ENCODE peak calls at places on chromosomes 3 and 15, in four cellular contexts. H is adrenal gland, C is left lung, V is OCI-LY7. W is an unnamed sample. For H3K4me1, the result is how much of the 10 kb centered on the place peaks cover.

GRCh38 chr3:150495563-150496168 is 50.6 kb downstream of the SERP1 start:
- DNase-seq in H (no peak), C (no peak), V (peak), W (no peak)

GRCh38 chr15:28101201-28101600 is 2.1 kb upstream of the OCA2 start:
- DNase-seq in C (no peak), V (no peak), H (no peak), W (no peak)

GRCh38 chr3:107938128-107938527 is 152.7 kb downstream of the CD47 start:
- DNase-seq in V (peak), H (no peak), C (peak), W (no peak)

GRCh38 chr3:28860307-28860706 is 420.6 kb upstream of the RBMS3 start:
- DNase-seq in C (no peak), V (no peak), H (peak), W (peak)

GRCh38 chr3:57956833-57957174 is 51.4 kb upstream of the FLNB start:
- DNase-seq in V (no peak), H (no peak), C (no peak), W (no peak)

GRCh38 chr3:192514081-192514753 is 213.1 kb downstream of the FGF12 start:
- DNase-seq in V (no peak), H (peak), C (no peak), W (no peak)

GRCh38 chr3:151630938-151631417 is 102.7 kb upstream of the AADACL2 start:
- DNase-seq in V (no peak), C (no peak), H (no peak), W (no peak)

GRCh38 chr3:170357920-170358854 is 672 bp downstream of the SKIL start:
- DNase-seq in C (peak), V (peak), H (peak), W (peak)

GRCh38 chr15:101433396-101433795 is 56.1 kb downstream of the PCSK6 start:
- DNase-seq in H (no peak), V (no peak), C (no peak), W (no peak)

GRCh38 chr3:148126962-148127361 is 570.7 kb upstream of the AGTR1 start:
- DNase-seq in C (no peak), V (no peak), H (no peak), W (no peak)

GRCh38 chr15:40534371-40534770 is 30.5 kb downstream of the CCDC32 start:
- DNase-seq in C (no peak), V (no peak), H (no peak), W (no peak)

GRCh38 chr3:23612296-23612891 is 193.4 kb upstream of the UBE2E1 start:
- DNase-seq in H (no peak), V (no peak), C (no peak), W (peak)

GRCh38 chr15:63094495-63094931 is 27.1 kb upstream of the LACTB start:
- DNase-seq in C (no peak), H (no peak), V (no peak), W (no peak)

GRCh38 chr3:89572261-89572660 is 464.8 kb downstream of the EPHA3 start:
- DNase-seq in C (no peak), V (no peak), H (no peak), W (no peak)

GRCh38 chr3:149003653-149004305 is 12.4 kb downstream of the GYG1 start:
- DNase-seq in H (no peak), C (no peak), V (peak), W (no peak)

DNA sequence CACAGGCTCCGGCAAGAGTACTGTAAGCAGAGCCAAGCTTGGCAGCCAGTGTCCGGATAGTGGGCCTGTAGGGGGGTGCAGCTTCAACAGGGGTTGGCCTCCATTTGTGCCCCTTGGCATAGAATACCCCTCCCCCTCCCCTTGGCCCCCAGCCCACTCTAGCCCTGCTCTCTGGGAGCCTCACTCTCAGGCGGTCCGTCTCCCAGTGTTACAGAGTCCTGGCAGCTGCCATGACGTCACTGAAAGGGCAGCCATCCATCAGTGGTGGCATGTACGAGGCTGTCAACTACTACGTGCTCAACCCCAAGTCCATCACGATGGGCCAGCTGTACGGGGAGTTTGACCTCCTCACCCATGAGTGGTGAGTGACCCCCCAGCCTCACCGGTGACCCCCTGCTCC is 50.4 kb downstream of the DNAH1 start:
- DNase-seq in C (no peak), V (no peak), H (no peak), W (no peak)
- H3K4me3 ChIP-seq in C (no peak), V (no peak), H (no peak), W (no peak)

DNA sequence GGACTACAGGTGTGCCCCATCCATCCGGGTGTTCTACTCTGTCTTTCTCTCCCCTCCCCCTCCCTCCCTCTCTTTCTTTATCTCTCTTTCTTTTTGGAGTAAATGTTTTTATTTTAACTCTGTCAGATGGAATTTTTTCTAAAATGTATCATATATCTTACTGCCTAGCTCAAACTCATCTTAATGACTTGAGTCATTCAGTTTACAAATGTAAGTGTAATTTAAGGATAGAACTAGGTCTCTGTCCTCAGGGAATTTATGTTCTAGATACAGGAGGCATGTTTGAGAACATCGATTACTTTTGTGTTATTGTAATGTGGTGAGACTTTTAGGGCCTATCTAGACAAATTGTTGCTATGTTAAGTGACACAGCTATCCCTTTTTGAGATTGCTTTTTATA is 3.5 kb downstream of the TBC1D23 start:
- DNase-seq in V (no peak), C (no peak), H (no peak), W (no peak)
- H3K4me1 ChIP-seq in V (under half), C (under half), H (under half), W (under half)

GRCh38 chr3:141405025-141405424 is 36.7 kb downstream of the ZBTB38 start:
- DNase-seq in V (no peak), C (no peak), H (no peak), W (no peak)
- H3K4me3 ChIP-seq in V (no peak), C (no peak), H (no peak), W (no peak)

DNA sequence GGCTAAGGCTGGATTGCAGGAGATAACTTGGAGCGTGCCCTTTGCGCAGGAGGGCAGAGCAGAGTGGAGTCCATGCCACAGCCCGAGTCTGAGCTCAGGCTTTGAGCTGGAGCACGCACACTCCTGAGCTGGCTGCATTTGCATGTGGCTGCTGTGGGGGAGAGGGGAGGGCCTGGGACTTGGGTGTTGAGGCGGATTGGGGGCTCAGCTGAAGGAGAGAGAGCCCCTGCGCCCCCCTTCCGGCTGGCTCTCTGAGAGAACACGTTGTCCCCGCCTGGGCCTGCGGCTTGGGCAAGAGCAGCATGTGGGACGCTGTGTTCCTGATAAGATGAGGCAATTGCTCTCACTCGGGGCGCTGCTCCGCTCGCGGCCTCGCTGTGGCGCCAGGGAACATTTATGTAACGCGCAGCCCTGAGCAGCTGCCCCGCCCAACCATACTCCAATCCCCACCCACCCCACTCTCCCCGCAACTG is 39.1 kb downstream of the KLF13 start:
- DNase-seq in V (peak), C (peak), H (peak), W (peak)
- H3K4me1 ChIP-seq in V (half or more), C (half or more), H (half or more), W (under half)

GRCh38 chr3:25533365-25533764 is 105.3 kb downstream of the RARB start:
- DNase-seq in H (no peak), V (no peak), C (no peak), W (no peak)

GRCh38 chr3:25532763-25533162 is 104.7 kb downstream of the RARB start:
- DNase-seq in V (peak), H (no peak), C (no peak), W (no peak)

DNA sequence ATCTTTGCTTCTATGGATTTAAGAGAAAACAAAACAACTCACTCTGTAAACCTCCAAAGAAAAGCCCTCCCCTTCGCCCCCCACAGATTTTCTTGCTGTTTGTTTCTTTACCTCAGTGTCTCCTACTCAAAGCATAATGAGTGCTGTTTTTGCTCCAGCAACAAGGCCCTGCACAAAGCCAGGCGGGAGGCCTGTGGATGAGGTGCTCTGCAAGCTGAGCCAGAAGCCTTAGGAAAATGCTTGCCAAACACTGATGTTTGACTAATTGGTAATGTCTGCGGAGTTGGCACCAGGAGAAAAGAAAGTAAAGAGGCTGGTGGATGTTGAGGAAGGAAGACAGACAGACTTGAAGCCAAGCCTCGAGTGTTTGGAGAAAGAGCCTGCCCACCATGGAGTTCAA is 99.7 kb downstream of the RARB start:
- DNase-seq in V (no peak), C (no peak), H (no peak), W (no peak)
- H3K4me3 ChIP-seq in V (no peak), C (no peak), H (no peak), W (no peak)

DNA sequence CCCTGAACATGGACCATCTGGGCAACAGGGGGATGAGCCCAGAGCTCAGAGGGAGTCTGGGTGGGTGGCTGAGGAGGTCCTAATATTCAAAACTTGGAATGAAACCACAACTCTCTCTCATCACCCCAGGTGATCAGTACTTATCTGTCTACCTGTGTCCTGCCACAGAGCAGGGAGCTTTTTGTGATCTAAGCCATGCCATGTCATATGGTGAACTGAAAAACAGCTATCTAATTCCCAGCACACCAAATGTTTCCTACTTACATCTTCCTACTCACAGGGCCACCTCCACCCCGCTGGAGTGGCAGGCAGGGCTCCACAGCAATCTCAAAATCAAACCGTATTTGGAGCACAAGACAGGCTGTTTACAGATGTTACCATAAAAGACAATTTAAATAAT is 226.8 kb upstream of the IL12A start:
- DNase-seq in C (no peak), H (no peak), V (no peak), W (no peak)
- H3K4me1 ChIP-seq in C (under half), H (under half), V (under half), W (under half)

GRCh38 chr15:80403712-80404056 is 498 bp upstream of the ARNT2 start:
- DNase-seq in H (no peak), V (no peak), C (no peak), W (peak)
- H3K4me3 ChIP-seq in H (peak), V (no peak), C (peak), W (peak)

GRCh38 chr3:160400631-160401150 is 1.2 kb downstream of the SMC4 start:
- DNase-seq in H (peak), C (peak), V (peak), W (peak)

GRCh38 chr3:160400048-160400630 is 689 bp downstream of the SMC4 start:
- DNase-seq in C (peak), H (peak), V (peak), W (peak)

GRCh38 chr3:160402249-160403027 is 3.0 kb downstream of the SMC4 start:
- DNase-seq in H (no peak), V (no peak), C (no peak), W (no peak)

GRCh38 chr3:160403028-160403545 is 3.6 kb downstream of the SMC4 start:
- DNase-seq in V (no peak), H (no peak), C (no peak), W (no peak)

GRCh38 chr3:160401301-160402095 is 2.0 kb downstream of the SMC4 start:
- DNase-seq in H (peak), C (peak), V (peak), W (no peak)
- H3K4me1 ChIP-seq in H (under half), C (half or more), V (under half), W (under half)

DNA sequence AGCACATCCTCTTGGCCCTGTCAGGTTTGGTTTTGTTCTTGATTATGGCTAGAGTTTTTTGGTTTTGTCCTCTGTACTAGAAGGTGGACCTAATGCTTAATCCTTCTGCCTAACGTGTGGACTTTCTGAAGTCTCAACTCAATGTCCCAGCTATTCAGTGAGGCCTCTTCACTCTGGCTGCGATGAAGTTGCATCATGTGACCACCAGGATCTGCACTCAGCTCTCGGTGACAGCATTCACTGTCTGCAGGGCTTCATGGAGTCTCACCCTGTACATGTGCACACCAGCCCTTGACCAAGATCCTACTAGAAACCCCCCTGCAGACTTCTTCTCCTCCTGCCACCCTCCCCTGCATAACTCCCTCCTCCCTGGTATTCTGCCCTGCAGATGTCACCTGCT is 38.7 kb upstream of the HRH1 start:
- DNase-seq in V (no peak), H (no peak), C (no peak), W (no peak)
- H3K4me3 ChIP-seq in V (no peak), H (no peak), C (no peak), W (no peak)

GRCh38 chr3:25035511-25035910 is 392.6 kb upstream of the RARB start:
- DNase-seq in C (no peak), H (no peak), V (no peak), W (no peak)
- H3K4me1 ChIP-seq in C (under half), H (under half), V (under half), W (under half)

W was measured in right cardiac atrium.